ENCODE peak calls at places on chromosomes 7 and 10, in six cellular contexts. P, G, S, X, U and T are unnamed samples.

GRCh38 chr7:47941136-47941844 is 7.0 kb downstream of the PKD1L1 start:
- DNase-seq in S (no peak), P (peak; percentile 76), G (no peak), U (no peak), X (no peak), T (no peak)

GRCh38 chr10:78002541-78003284 is 26.6 kb downstream of the POLR3A start:
- DNase-seq in P (no peak), U (no peak), S (no peak), G (no peak), X (no peak), T (no peak)

GRCh38 chr10:25059990-25060389 is 43.6 kb downstream of the THNSL1 start:
- DNase-seq in G (peak; percentile 87), S (no peak), U (peak; percentile 37), P (peak; percentile 50), X (no peak), T (peak; percentile 84)

GRCh38 chr10:18683427-18683826 is 24.2 kb downstream of the ARL5B start:
- DNase-seq in U (no peak), S (no peak), X (no peak), G (no peak), P (no peak), T (no peak)

GRCh38 chr10:52650873-52651272 is 121.7 kb downstream of the MBL2 start:
- DNase-seq in S (no peak), X (no peak), P (no peak), G (no peak), U (no peak), T (no peak)

GRCh38 chr7:79495544-79496272 is 42.2 kb upstream of the MAGI2 start:
- DNase-seq in U (no peak), X (no peak), G (no peak), P (no peak), S (no peak), T (no peak)

GRCh38 chr10:133165556-133166503 is 5.8 kb downstream of the KNDC1 start:
- DNase-seq in S (no peak), P (no peak), G (no peak), X (no peak), U (no peak), T (no peak)

GRCh38 chr7:46485481-46486065 is 564.5 kb upstream of the IGFBP3 start:
- DNase-seq in X (no peak), S (no peak), G (no peak), U (no peak), P (no peak), T (peak; percentile 8)

GRCh38 chr10:72764151-72764550 is 72.2 kb downstream of the MCU start:
- DNase-seq in G (peak; percentile 23), U (no peak), S (no peak), X (no peak), P (no peak), T (no peak)

GRCh38 chr7:142461437-142461836 is 203.6 kb upstream of the PRSS58 start:
- DNase-seq in U (no peak), S (no peak), G (no peak), P (no peak), X (no peak), T (no peak)

GRCh38 chr7:116356979-116357378 is 142.6 kb upstream of the CAV2 start:
- DNase-seq in G (no peak), S (no peak), U (no peak), P (peak; percentile 75), X (no peak), T (no peak)

GRCh38 chr10:96618648-96619047 is 31.8 kb upstream of the TM9SF3 start:
- DNase-seq in G (no peak), X (no peak), U (no peak), P (no peak), S (no peak), T (no peak)

GRCh38 chr10:79586933-79587332 is 23.8 kb upstream of the SFTPA1 start:
- DNase-seq in U (no peak), P (no peak), S (no peak), G (no peak), X (no peak), T (no peak)

GRCh38 chr10:30433779-30434272 is at the start of gene MAP3K8:
- DNase-seq in S (peak; percentile 56), X (peak; percentile 87), G (peak; percentile 89), P (peak; percentile 97), U (peak; percentile 74), T (peak; percentile 83)

GRCh38 chr10:73332379-73332778 is 26.3 kb downstream of the CFAP70 start:
- DNase-seq in S (no peak), P (no peak), X (no peak), G (no peak), U (no peak), T (no peak)

GRCh38 chr7:68306692-68307107 is 1291.6 kb upstream of the AUTS2 start:
- DNase-seq in P (no peak), U (no peak), X (no peak), G (no peak), S (no peak), T (no peak)

GRCh38 chr7:106068538-106068961 is 43.6 kb downstream of the SYPL1 start:
- DNase-seq in G (no peak), X (no peak), U (no peak), P (no peak), S (no peak), T (no peak)

GRCh38 chr7:108094375-108094774 is 35.8 kb downstream of the LAMB4 start:
- DNase-seq in S (no peak), P (peak; percentile 17), X (no peak), U (no peak), G (no peak), T (no peak)

GRCh38 chr7:122717356-122718089 is 14.8 kb upstream of the RNF148 start:
- DNase-seq in U (no peak), X (no peak), S (no peak), P (no peak), G (no peak), T (no peak)

GRCh38 chr7:39353615-39354376 is 212.4 kb upstream of the YAE1 start:
- DNase-seq in U (no peak), X (peak; percentile 68), S (peak; percentile 49), P (peak; percentile 37), G (no peak), T (no peak)

GRCh38 chr10:71045188-71045841 is 156.9 kb upstream of the PCBD1 start:
- DNase-seq in G (no peak), U (no peak), P (no peak), S (no peak), X (no peak), T (no peak)

GRCh38 chr10:81018898-81019890 is 481.5 kb downstream of the SH2D4B start:
- DNase-seq in X (peak; percentile 51), S (peak; percentile 21), P (peak; percentile 53), U (peak; percentile 28), G (peak; percentile 49), T (peak; percentile 20)

GRCh38 chr10:47238331-47239095 is 61.5 kb upstream of the GDF10 start:
- DNase-seq in G (no peak), P (no peak), S (no peak), U (no peak), X (no peak), T (no peak)

GRCh38 chr7:36487756-36488336 is 98.2 kb downstream of the ANLN start:
- DNase-seq in G (peak; percentile 39), P (peak; percentile 70), X (no peak), U (no peak), S (no peak), T (peak; percentile 71)

GRCh38 chr7:82163586-82163985 is 280.0 kb downstream of the CACNA2D1 start:
- DNase-seq in X (no peak), S (no peak), P (no peak), G (no peak), U (no peak), T (no peak)

GRCh38 chr7:34438436-34438835 is 219.6 kb upstream of the NPSR1 start:
- DNase-seq in U (no peak), S (no peak), G (no peak), P (no peak), X (no peak), T (no peak)

GRCh38 chr7:67636363-67637355 is 640.0 kb downstream of the TYW1 start:
- DNase-seq in U (no peak), X (peak; percentile 23), G (no peak), S (no peak), P (no peak), T (no peak)

GRCh38 chr10:33215154-33215553 is 119.3 kb downstream of the NRP1 start:
- DNase-seq in G (no peak), P (no peak), X (no peak), U (no peak), S (no peak), T (no peak)

DNA sequence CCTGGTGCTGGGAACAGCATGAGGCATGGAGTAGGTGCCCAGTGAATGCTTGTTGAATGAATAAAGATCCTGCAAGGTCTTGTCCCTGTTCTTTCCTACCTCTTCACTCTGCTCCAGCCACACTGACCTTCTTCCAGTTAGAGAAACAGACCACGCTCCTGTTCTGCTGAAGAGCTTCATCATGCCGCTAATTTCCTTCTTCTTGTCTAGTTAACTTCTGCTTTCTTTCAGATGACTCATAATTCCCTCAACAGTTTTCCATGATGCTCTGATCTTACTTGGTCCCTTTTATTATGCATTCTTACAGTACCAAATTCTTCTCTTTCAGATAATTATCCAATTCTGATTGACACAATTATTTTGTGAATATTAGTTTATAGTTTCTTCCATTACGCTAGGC is 59.5 kb upstream of the C1QL3 start:
- DNase-seq in X (no peak), G (no peak), U (no peak), S (no peak), P (no peak), T (no peak)
- TF ChIP-seq JUN in X (no peak), G (no peak), U (no peak), S (no peak), P (no peak), T (no peak)

GRCh38 chr7:13262929-13263530 is 575.6 kb downstream of the ARL4A start:
- DNase-seq in P (peak; percentile 70), G (peak; percentile 32), S (no peak), U (peak; percentile 14), X (no peak), T (peak; percentile 57)

GRCh38 chr7:13259908-13260307 is 572.5 kb downstream of the ARL4A start:
- DNase-seq in P (no peak), G (no peak), U (no peak), S (no peak), X (no peak), T (no peak)

GRCh38 chr7:13258386-13258785 is 571.0 kb downstream of the ARL4A start:
- DNase-seq in X (no peak), P (no peak), U (no peak), G (no peak), S (no peak), T (no peak)

DNA sequence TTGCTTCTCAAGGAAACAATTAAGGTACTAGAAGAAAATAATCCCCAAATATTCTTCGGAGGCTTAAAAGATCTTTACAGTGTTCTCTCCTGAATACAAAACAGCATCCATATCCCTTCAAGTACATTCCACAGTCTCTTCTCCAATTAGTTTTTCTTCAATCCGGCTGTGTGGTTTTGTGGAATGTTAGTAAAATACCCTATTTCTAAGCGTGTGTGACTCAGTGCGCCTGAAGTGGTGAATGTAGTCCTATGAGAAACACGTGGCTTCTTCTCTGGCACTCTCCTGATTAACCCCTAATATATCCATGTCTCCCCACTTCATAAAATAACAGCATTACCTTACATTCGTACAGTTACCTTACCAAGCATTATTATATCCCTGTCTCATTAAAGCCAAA is 570.2 kb downstream of the ARL4A start:
- DNase-seq in S (no peak), P (no peak), U (no peak), G (no peak), X (no peak), T (no peak)
- TF ChIP-seq JUN in S (no peak), P (no peak), U (no peak), G (no peak), X (no peak), T (no peak)

GRCh38 chr7:44280993-44281721 is 44.2 kb downstream of the CAMK2B start:
- DNase-seq in U (no peak), X (peak; percentile 6), P (no peak), G (no peak), S (no peak), T (no peak)
- TF ChIP-seq JUN in U (no peak), X (no peak), P (no peak), G (no peak), S (no peak), T (no peak)

GRCh38 chr7:26147030-26147429 is 5.0 kb upstream of the NFE2L3 start:
- DNase-seq in X (no peak), U (no peak), G (no peak), P (no peak), S (no peak), T (no peak)
- TF ChIP-seq JUN in X (no peak), U (no peak), G (no peak), P (no peak), S (no peak), T (no peak)